ENCODE peak calls at places on chromosomes 11 and 22, in ten cellular contexts. X, J, T, B, I, U, M, E, Q and V are unnamed samples. For H3K4me1, the result is how much of the 10 kb centered on the place peaks cover.

GRCh38 chr11:30172158-30172557 is 58.7 kb upstream of the FSHB start:
- DNase-seq in B (no peak), E (no peak), U (no peak), I (no peak), X (no peak), M (no peak), J (no peak), T (no peak), Q (no peak), V (no peak)

GRCh38 chr22:40310081-40310770 is 36.1 kb upstream of the ADSL start:
- DNase-seq in I (no peak), J (no peak), Q (peak), T (no peak), E (no peak), U (peak), X (no peak), B (no peak), M (peak), V (no peak)

GRCh38 chr11:96123301-96123700 is 199.4 kb upstream of the MTMR2 start:
- DNase-seq in U (no peak), I (no peak), J (no peak), M (no peak), Q (no peak), T (no peak), B (no peak), X (no peak), E (no peak), V (no peak)

GRCh38 chr22:21657361-21658118 is 8.3 kb upstream of the PPIL2 start:
- DNase-seq in J (peak), X (peak), T (peak), M (peak), Q (peak), I (peak), E (peak), U (no peak), B (peak), V (no peak)

GRCh38 chr11:68038718-68039525 is at the start of gene TCIRG1:
- DNase-seq in J (peak), B (peak), E (peak), T (peak), X (peak), Q (peak), I (peak), M (peak), U (peak), V (no peak)

GRCh38 chr22:30575859-30576258 is 1.4 kb upstream of the GAL3ST1 start:
- DNase-seq in X (no peak), M (no peak), U (no peak), T (no peak), E (no peak), I (no peak), B (no peak), Q (no peak), J (peak), V (no peak)

GRCh38 chr22:25998118-25998775 is 171.0 kb upstream of the SEZ6L start:
- DNase-seq in B (no peak), M (no peak), U (no peak), T (no peak), Q (no peak), J (no peak), X (no peak), I (no peak), E (no peak), V (no peak)

GRCh38 chr11:57458410-57459111 is 1.8 kb upstream of the RTN4RL2 start:
- DNase-seq in I (peak), M (peak), Q (peak), B (no peak), T (peak), U (no peak), E (peak), J (peak), X (peak), V (no peak)

GRCh38 chr22:42194104-42194851 is 63.7 kb upstream of the CYP2D6 start:
- DNase-seq in E (no peak), J (no peak), U (no peak), I (no peak), T (no peak), X (no peak), Q (peak), M (no peak), B (no peak), V (no peak)

GRCh38 chr11:106446961-106447360 is 369.5 kb downstream of the AASDHPPT start:
- DNase-seq in X (no peak), I (no peak), U (no peak), M (no peak), Q (no peak), T (no peak), B (no peak), J (no peak), E (no peak), V (no peak)

GRCh38 chr11:132911186-132911585 is 621.1 kb downstream of the OPCML start:
- DNase-seq in U (no peak), E (no peak), J (no peak), Q (no peak), T (no peak), M (peak), B (no peak), X (no peak), I (no peak), V (no peak)

GRCh38 chr11:10606536-10607208 is 38.2 kb upstream of the LYVE1 start:
- DNase-seq in X (no peak), E (peak), Q (no peak), I (no peak), B (no peak), J (no peak), U (no peak), M (peak), T (no peak), V (peak)

GRCh38 chr11:133547808-133548494 is 15.7 kb upstream of the OPCML start:
- DNase-seq in X (no peak), U (no peak), I (no peak), T (no peak), B (no peak), E (no peak), J (no peak), M (no peak), Q (no peak), V (peak)

GRCh38 chr11:84714316-84714780 is 912.8 kb downstream of the DLG2 start:
- DNase-seq in X (peak), M (peak), J (peak), Q (peak), T (peak), I (peak), U (no peak), E (peak), B (peak), V (no peak)

GRCh38 chr22:31650391-31650790 is 11.6 kb downstream of the PISD start:
- DNase-seq in Q (peak), T (no peak), I (no peak), B (no peak), X (no peak), J (no peak), U (no peak), M (peak), E (no peak), V (no peak)

GRCh38 chr11:130213979-130214281 is 54.3 kb downstream of the ST14 start:
- DNase-seq in T (no peak), I (peak), M (no peak), J (peak), E (no peak), U (no peak), X (peak), Q (peak), B (no peak), V (peak)

GRCh38 chr22:38468761-38469305 is 937 bp downstream of the KDELR3 start:
- DNase-seq in X (no peak), J (no peak), M (no peak), T (no peak), Q (no peak), I (peak), U (no peak), E (no peak), B (no peak), V (no peak)

GRCh38 chr22:30541979-30542810 is 4.3 kb downstream of the SEC14L6 start:
- DNase-seq in J (peak), M (no peak), T (peak), Q (peak), U (no peak), I (peak), E (no peak), X (no peak), B (no peak), V (no peak)

GRCh38 chr11:65932558-65932919 is 12.7 kb upstream of the TSGA10IP start:
- DNase-seq in I (no peak), E (no peak), M (no peak), U (no peak), J (no peak), Q (no peak), X (no peak), B (no peak), T (no peak), V (no peak)

GRCh38 chr22:30996462-30996861 is 27.4 kb downstream of the TUG1 start:
- DNase-seq in I (no peak), Q (no peak), X (no peak), E (no peak), T (no peak), J (no peak), B (no peak), U (no peak), M (no peak), V (no peak)

DNA sequence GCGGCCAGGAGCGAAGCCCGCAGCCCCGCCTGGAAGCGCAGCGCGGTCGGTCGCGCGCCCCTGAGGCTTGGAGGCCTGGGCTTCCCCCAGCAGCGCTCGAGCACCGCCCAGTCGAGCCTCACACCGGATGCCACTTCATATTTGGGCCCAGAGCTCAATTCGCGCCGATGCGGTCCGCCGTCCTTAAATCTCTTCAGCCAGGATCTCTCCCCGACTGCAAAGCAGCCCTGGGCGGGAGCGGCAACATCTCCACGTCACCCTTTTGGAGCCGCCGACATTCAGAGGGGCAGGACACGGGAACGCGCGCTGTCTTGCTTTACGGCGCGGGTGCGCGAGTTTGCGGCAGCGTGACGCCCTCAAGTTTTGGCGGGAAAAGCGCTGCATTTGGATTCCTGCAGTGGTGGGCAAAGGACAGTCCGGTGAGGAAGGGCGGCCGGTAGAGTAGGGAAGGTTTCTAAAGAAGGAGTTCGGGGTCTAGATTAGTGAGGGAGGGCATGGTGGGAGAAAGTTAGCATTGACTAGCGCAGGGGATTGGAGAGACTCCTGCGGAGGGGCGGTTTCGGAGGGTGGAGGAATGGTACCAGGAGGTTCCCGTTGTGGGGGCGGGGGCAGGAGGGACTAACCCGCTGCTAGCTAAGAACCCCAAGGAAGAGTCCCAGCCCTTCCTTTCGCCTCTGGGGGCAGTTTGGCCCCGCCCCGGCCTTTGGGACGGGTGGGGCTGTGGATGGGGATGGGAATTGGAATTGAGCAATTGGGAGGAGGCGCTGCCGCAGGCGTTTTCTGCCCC is 824 bp downstream of the CHEK1 start:
- DNase-seq in T (peak), E (peak), Q (peak), J (peak), U (peak), M (peak), I (peak), B (peak), X (peak), V (no peak)
- TF ChIP-seq POLR2A in T (peak), E (peak), Q (no peak), J (peak), U (peak), M (peak), I (peak), B (peak), X (peak), V (no peak)

GRCh38 chr11:44730775-44731174 is 4.0 kb downstream of the TSPAN18 start:
- DNase-seq in B (no peak), U (no peak), M (no peak), I (no peak), X (no peak), J (no peak), Q (no peak), E (no peak), T (no peak), V (no peak)
- H3K4me1 ChIP-seq in B (under half), U (half or more), M (under half), I (under half), X (under half), J (under half), Q (under half), E (half or more), T (under half), V (under half)

GRCh38 chr11:36075053-36075452 is 131.2 kb downstream of the LDLRAD3 start:
- DNase-seq in X (no peak), T (no peak), J (no peak), B (no peak), E (no peak), I (no peak), M (peak), Q (no peak), U (no peak), V (no peak)
- H3K27ac ChIP-seq in X (peak), T (no peak), J (peak), B (no peak), E (peak), I (no peak), M (peak), Q (no peak), U (no peak), V (no peak)

GRCh38 chr11:115927823-115928329 is 423.7 kb upstream of the CADM1 start:
- DNase-seq in E (no peak), M (no peak), X (no peak), U (no peak), J (no peak), Q (no peak), T (no peak), B (no peak), I (no peak), V (no peak)

GRCh38 chr11:115926090-115926489 is 421.9 kb upstream of the CADM1 start:
- DNase-seq in J (no peak), I (no peak), X (no peak), U (no peak), T (no peak), Q (no peak), M (no peak), E (no peak), B (no peak), V (no peak)

GRCh38 chr11:115925568-115925904 is 421.3 kb upstream of the CADM1 start:
- DNase-seq in M (no peak), I (no peak), U (no peak), T (no peak), Q (no peak), X (no peak), E (no peak), B (no peak), J (no peak), V (no peak)

GRCh38 chr11:115926601-115927000 is 422.4 kb upstream of the CADM1 start:
- DNase-seq in U (no peak), E (no peak), Q (no peak), T (no peak), I (no peak), B (no peak), M (peak), J (no peak), X (no peak), V (no peak)

DNA sequence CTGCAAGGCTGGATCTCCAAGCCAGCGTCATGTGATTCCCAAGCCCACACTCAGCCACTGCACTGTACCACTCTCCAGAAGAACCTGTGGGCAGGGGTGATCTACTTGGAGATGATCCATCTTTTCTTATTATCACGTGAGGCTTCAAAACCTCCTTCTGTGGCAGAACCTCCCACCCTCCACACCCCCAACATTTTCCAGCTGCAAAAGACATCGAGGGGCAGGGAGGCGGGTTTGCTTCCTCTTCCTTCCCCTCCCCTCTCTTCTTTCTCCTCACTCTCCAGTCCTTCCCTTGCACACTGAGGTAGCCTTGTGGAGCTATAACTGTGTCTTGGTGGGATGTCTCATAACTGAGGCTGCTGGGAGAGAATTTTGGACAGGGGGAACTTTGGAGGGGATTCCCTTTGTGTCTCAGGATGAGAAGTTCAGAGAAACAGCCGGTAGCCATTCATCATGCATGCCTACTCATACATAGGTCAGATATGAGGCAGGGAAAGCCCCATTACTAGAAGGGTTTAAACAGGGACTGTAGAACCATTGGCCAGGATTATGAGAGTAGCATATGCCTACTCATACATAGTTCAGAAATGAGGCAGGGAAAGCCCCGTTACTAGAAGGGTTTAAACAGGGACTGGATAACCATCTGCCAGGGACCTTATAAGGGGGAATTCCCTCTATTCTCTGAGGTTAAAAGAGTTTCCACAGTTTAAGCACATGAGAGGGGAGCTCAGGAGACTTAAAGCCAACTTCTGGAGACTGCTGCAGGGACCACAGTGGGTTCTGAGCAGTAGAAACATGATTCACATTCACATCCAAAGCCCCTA is 420.7 kb upstream of the CADM1 start:
- DNase-seq in J (no peak), E (no peak), U (no peak), M (peak), B (no peak), Q (no peak), I (no peak), X (no peak), T (no peak), V (no peak)
- TF ChIP-seq POLR2A in J (no peak), E (no peak), U (no peak), M (no peak), B (no peak), Q (no peak), I (no peak), X (no peak), T (no peak), V (no peak)

DNA sequence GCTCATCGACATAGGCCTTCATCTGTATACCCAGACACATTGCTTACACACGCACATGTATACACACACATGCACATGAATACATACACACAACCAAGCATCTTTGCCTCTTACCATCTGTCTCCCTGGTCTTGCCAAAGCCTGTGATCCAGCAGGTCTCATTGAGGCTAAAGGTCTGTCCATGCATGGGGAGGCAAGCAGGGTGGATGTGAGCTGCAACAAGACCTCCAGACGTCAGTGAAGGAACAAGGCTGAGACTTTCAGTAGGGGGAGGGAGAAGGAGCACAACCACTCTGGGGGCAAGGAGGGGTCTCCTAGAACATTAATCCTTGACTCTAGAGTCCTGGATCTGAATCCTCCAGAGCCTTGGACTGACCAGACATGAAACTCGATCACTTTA is 23.7 kb downstream of the TMPRSS13 start:
- DNase-seq in J (no peak), I (no peak), E (no peak), B (no peak), Q (no peak), M (no peak), T (no peak), X (peak), U (peak), V (no peak)
- H3K4me1 ChIP-seq in J (under half), I (under half), E (under half), B (under half), Q (under half), M (under half), T (under half), X (under half), U (under half), V (under half)

DNA sequence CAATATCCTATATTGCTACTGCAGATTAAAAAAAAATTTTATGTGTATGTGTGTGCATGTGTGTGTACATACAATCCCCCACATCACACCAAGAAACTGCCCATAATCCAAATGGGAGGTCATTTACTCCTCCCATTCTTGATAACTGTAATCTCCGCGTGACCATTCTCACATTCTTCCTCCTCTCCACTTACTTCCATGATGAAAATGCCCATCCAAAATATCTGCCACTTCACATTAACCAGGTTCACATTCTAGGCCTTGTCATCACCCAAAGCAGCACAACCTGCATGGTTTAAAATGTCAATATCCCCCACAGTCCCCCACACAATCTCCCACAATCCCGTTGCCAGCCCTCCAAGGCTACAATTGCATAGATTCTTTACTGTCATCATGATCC is 149.6 kb downstream of the LARGE1 start:
- DNase-seq in Q (no peak), J (no peak), I (no peak), T (no peak), B (no peak), M (no peak), X (no peak), E (no peak), U (no peak), V (no peak)
- H3K27ac ChIP-seq in Q (no peak), J (no peak), I (no peak), T (no peak), B (no peak), M (no peak), X (no peak), E (no peak), U (no peak), V (no peak)

DNA sequence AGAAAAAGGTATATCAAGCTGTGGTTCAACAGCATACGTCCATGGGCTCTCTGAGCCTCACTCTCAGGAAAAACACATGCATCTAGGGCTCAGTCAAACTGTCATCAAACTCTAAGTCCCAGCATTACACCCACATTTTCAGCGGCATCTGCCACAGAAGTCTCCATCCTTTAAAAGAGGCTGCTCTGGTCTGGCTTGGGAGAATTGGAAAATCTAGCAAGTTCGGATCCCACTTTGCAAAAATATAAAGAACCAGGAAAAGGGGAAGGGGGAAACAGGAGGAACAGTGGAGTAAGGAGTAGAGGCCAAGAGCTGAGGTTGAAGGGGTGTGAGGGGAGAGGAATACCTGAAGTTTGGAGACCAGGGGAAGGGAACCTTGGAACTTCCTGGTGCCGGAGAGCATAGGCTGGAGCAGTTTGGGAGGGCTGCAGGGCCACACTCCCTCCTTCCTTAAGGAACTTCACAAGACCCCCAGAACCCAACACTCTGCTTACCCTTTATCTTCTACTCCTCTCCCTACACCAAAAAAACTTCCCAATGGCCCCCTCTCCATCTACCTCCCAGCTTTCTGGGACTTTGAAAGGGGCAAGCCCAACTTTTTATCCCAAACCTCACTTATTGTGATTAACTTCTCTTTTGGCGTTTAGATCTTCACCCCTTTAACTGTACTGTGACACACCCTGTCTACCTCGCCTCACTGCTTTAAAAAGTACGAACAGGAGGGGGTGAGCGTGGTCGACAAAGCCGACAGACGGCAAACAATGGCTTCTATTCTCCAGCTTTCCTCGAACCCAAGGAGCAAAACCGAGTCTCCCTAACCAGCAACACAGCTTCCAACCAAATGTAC is 4.0 kb downstream of the PAX6 start:
- DNase-seq in T (no peak), M (no peak), Q (no peak), J (no peak), X (no peak), E (no peak), B (no peak), I (no peak), U (no peak), V (peak)
- TF ChIP-seq POLR2A in T (no peak), M (no peak), Q (no peak), J (no peak), X (no peak), E (no peak), B (no peak), I (no peak), U (no peak), V (no peak)